ENCODE peak calls at places on chromosomes 13 and 19, in seven cellular contexts. K is neural progenitor cell, I is fibroblast of lung, P is hepatocyte, W is GM12878, Q is HCT116, J is astrocyte. R is an unnamed sample.
A peak's percentile ranks its signal among the peaks of the same experiment; 100 is the strongest.

GRCh38 chr19:6056801-6057650 is 53.3 kb downstream of the RFX2 start:
- DNase-seq in K (no peak), I (peak; percentile 92), P (peak; percentile 84), W (no peak), Q (no peak), J (peak; percentile 93), R (peak; percentile 25)

GRCh38 chr13:98909016-98909415 is 68.8 kb downstream of the DOCK9 start:
- DNase-seq in K (no peak), I (no peak), P (no peak), W (no peak), Q (no peak), J (no peak), R (no peak)

GRCh38 chr19:49151339-49152217 is 3.6 kb downstream of the HRC start:
- DNase-seq in K (peak; percentile 89), I (peak; percentile 28), P (peak; percentile 89), W (no peak), Q (peak; percentile 98), J (no peak), R (peak; percentile 94)

GRCh38 chr13:107438251-107438650 is 777.1 kb downstream of the LIG4 start:
- DNase-seq in K (no peak), I (peak; percentile 24), P (no peak), W (no peak), Q (no peak), J (no peak), R (no peak)

GRCh38 chr13:30690282-30691188 is 44.8 kb upstream of the ALOX5AP start:
- DNase-seq in K (no peak), I (peak; percentile 98), P (peak; percentile 75), W (no peak), Q (no peak), J (peak; percentile 93), R (peak; percentile 14)

GRCh38 chr19:48651682-48652046 is 5.7 kb upstream of the CA11 start:
- DNase-seq in K (no peak), I (no peak), P (no peak), W (no peak), Q (no peak), J (no peak), R (no peak)

GRCh38 chr13:34070006-34070405 is 252.1 kb downstream of the RFC3 start:
- DNase-seq in K (no peak), I (peak; percentile 37), P (no peak), W (no peak), Q (no peak), J (peak; percentile 66), R (peak; percentile 21)

GRCh38 chr19:42422576-42423461 is 4.4 kb downstream of the LIPE start:
- DNase-seq in K (no peak), I (no peak), P (peak; percentile 66), W (no peak), Q (no peak), J (no peak), R (peak; percentile 39)

GRCh38 chr13:48144413-48145035 is 49.6 kb upstream of the MED4 start:
- DNase-seq in K (no peak), I (peak; percentile 44), P (no peak), W (no peak), Q (no peak), J (peak; percentile 6), R (no peak)

GRCh38 chr19:16033721-16034120 is 42.6 kb upstream of the TPM4 start:
- DNase-seq in K (no peak), I (no peak), P (no peak), W (no peak), Q (no peak), J (no peak), R (no peak)

GRCh38 chr19:39671739-39672363 is 16.1 kb downstream of the LGALS16 start:
- DNase-seq in K (peak; percentile 78), I (peak; percentile 48), P (peak; percentile 70), W (no peak), Q (peak; percentile 66), J (peak; percentile 8), R (peak; percentile 65)

GRCh38 chr19:28396259-28396940 is 816.6 kb downstream of the UQCRFS1 start:
- DNase-seq in K (peak; percentile 51), I (no peak), P (no peak), W (no peak), Q (no peak), J (no peak), R (no peak)

GRCh38 chr13:71828117-71828516 is 38.9 kb downstream of the DACH1 start:
- DNase-seq in K (no peak), I (no peak), P (no peak), W (no peak), Q (no peak), J (no peak), R (no peak)

GRCh38 chr13:19759669-19760068 is 23.1 kb downstream of the PSPC1 start:
- DNase-seq in K (no peak), I (no peak), P (no peak), W (no peak), Q (no peak), J (no peak), R (no peak)

GRCh38 chr13:106619688-106620555 is 52.0 kb upstream of the ARGLU1 start:
- DNase-seq in K (peak; percentile 79), I (peak; percentile 81), P (peak; percentile 84), W (peak; percentile 2), Q (peak; percentile 44), J (peak; percentile 45), R (peak; percentile 78)

GRCh38 chr19:15231256-15231655 is 992 bp downstream of the EPHX3 start:
- DNase-seq in K (no peak), I (no peak), P (no peak), W (no peak), Q (no peak), J (no peak), R (no peak)

GRCh38 chr19:23539499-23539898 is 144.2 kb upstream of the ZNF91 start:
- DNase-seq in K (no peak), I (no peak), P (no peak), W (no peak), Q (no peak), J (no peak), R (no peak)

GRCh38 chr13:106318941-106319411 is 216.5 kb downstream of the EFNB2 start:
- DNase-seq in K (no peak), I (peak; percentile 87), P (peak; percentile 61), W (no peak), Q (peak; percentile 62), J (peak; percentile 98), R (no peak)

GRCh38 chr19:2469102-2469914 is 6.6 kb upstream of the GADD45B start:
- DNase-seq in K (no peak), I (peak; percentile 58), P (peak; percentile 45), W (no peak), Q (peak; percentile 80), J (peak; percentile 80), R (peak; percentile 92)

GRCh38 chr19:15265849-15266248 is 33.6 kb upstream of the EPHX3 start:
- DNase-seq in K (no peak), I (peak; percentile 99), P (peak; percentile 67), W (no peak), Q (no peak), J (peak; percentile 92), R (peak; percentile 37)

GRCh38 chr13:29935309-29935981 is 85.0 kb upstream of the UBL3 start:
- DNase-seq in K (no peak), I (no peak), P (no peak), W (peak; percentile 74), Q (no peak), J (no peak), R (no peak)

GRCh38 chr13:111279253-111279652 is 41.2 kb upstream of the TEX29 start:
- DNase-seq in K (no peak), I (no peak), P (no peak), W (no peak), Q (no peak), J (no peak), R (no peak)

GRCh38 chr13:49023441-49023840 is 47.7 kb downstream of the FNDC3A start:
- DNase-seq in K (no peak), I (peak; percentile 85), P (no peak), W (no peak), Q (peak; percentile 2), J (peak; percentile 81), R (no peak)

DNA sequence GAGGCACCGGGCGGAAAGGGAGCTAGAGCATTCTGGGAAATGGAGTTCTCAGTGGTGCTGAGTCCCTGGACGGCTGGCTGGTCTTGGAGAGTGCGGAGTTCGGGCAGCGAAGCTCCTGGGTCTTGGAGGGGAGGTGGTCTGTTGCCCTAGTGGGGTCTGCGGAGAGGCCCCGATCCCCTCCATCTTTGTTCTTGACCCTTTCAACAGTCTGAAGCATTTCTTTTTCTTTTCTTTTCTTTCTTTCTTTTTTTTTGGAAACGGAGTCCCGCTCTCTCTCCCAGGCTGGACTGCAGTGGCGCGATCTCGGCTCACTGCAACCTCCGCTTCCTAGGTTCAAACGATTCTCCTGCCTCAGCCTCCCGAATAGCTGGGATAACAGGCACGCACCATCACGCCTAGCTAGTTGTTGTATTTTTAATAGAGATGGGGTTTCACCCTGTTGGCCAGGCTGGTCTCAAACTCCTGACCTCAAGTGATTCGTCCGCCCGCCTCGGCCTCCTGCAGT is 440 bp upstream of the SYMPK start:
- DNase-seq in K (no peak), I (no peak), P (no peak), W (no peak), Q (no peak), J (no peak), R (no peak)
- TF ChIP-seq EZH2 in K (no peak), I (no peak), P (no peak), W (no peak), Q (no peak), J (no peak), R (no peak)

GRCh38 chr13:36062249-36062648 is 68.9 kb downstream of the DCLK1 start:
- DNase-seq in K (no peak), I (no peak), P (no peak), W (no peak), Q (no peak), J (no peak), R (no peak)
- TF ChIP-seq CTCF in K (no peak), I (no peak), P (no peak), W (no peak), Q (no peak), J (no peak), R (no peak)

GRCh38 chr19:33290956-33291622 is 11.2 kb downstream of the CEBPA start:
- DNase-seq in K (no peak), I (no peak), P (peak; percentile 83), W (no peak), Q (no peak), J (no peak), R (no peak)
- H3K27ac ChIP-seq in K (no peak overlapping the region), I (no peak overlapping the region), P (peak overlapping the region; percentile 93), W (no peak overlapping the region), Q (no peak overlapping the region), J (no peak overlapping the region), R (no peak overlapping the region)

DNA sequence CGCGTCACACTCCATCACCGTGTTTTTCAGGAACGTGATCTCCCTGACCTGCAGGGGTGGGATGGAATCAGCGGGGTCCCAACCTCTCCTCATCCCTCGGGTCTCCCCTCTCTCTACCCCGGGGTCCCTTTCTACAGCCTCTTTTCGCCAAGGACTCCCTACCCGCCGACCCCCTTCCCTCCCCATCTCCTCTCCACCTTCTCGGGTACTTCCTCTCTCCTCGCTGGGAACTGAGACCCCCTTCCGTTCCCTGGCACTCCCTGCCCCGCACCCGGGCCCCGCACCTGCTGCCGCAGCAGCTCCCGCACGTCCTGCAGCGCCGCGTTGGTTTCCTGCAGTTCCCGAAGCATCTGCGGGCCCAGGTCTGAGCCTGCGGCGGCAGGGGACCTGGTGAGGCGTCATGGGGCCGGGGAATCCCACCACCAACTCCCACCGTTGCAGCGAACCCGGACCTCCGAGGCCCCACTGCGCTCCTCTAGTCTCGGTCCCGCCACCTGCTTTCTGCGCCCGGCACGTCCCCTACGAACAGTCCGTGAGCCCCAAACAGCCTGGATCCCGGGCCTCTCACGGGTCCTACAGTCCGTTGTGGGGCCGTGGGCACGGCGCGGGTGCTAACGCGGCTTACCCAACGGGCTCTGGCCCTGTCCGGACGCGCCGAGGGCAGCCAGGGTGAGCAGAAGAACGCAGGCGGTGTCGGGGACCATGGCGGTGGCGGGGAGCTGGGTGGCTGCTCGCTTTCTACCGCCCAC is at the start of gene COMP:
- DNase-seq in K (peak; percentile 45), I (no peak), P (no peak), W (no peak), Q (no peak), J (no peak), R (no peak)
- TF ChIP-seq EZH2 in K (peak; percentile 99), I (peak; percentile 98), P (peak; percentile 76), W (no peak), Q (no peak), J (peak; percentile 93), R (peak; percentile 98)

R was measured in A673.